ENCODE peak calls at places on chromosomes 6 and 20, in ten cellular contexts. Y, M, I, C, L, K, F, V, Q and E are unnamed samples.

GRCh38 chr6:148835920-148836441 is 89.2 kb downstream of the UST start:
- DNase-seq in Q (peak), V (no peak), L (no peak), C (peak), I (no peak), K (no peak), F (peak), Y (no peak), M (no peak), E (peak)

GRCh38 chr6:151036869-151037680 is 171.6 kb downstream of the MTHFD1L start:
- DNase-seq in I (no peak), C (peak), Y (no peak), Q (no peak), F (peak), L (no peak), K (no peak), M (no peak), V (no peak), E (peak)

GRCh38 chr6:88499845-88500699 is 333.9 kb upstream of the CNR1 start:
- DNase-seq in K (no peak), L (no peak), Q (peak), V (no peak), M (no peak), F (no peak), Y (no peak), I (no peak), C (no peak), E (no peak)

GRCh38 chr6:85498596-85499258 is 48.8 kb downstream of the NT5E start:
- DNase-seq in Y (no peak), C (peak), M (no peak), V (no peak), F (peak), Q (no peak), I (peak), K (no peak), L (no peak), E (peak)

GRCh38 chr6:140380371-140381218 is 1006.1 kb upstream of the CITED2 start:
- DNase-seq in M (no peak), V (no peak), Y (no peak), K (no peak), I (no peak), C (peak), L (no peak), Q (no peak), F (peak), E (peak)

GRCh38 chr6:4870821-4871494 is 94.8 kb downstream of the CDYL start:
- DNase-seq in L (no peak), C (peak), M (no peak), V (no peak), Y (no peak), Q (no peak), K (no peak), F (peak), I (no peak), E (no peak)

GRCh38 chr6:46963626-46964025 is 41.9 kb upstream of the ADGRF5 start:
- DNase-seq in F (peak), V (no peak), Y (no peak), K (no peak), C (no peak), L (no peak), M (no peak), Q (no peak), I (no peak), E (no peak)

GRCh38 chr6:113122060-113122459 is 735.1 kb upstream of the MARCKS start:
- DNase-seq in Q (no peak), K (no peak), I (no peak), C (peak), Y (no peak), L (no peak), F (peak), V (no peak), M (no peak), E (peak)

GRCh38 chr6:35240838-35241801 is 18.4 kb upstream of the ZNF76 start:
- DNase-seq in C (peak), L (peak), V (peak), I (peak), Y (peak), Q (peak), F (peak), K (peak), M (peak), E (peak)

GRCh38 chr6:107491791-107492674 is 2.1 kb downstream of the SOBP start:
- DNase-seq in M (no peak), V (no peak), F (peak), Q (no peak), Y (peak), I (no peak), L (no peak), C (peak), K (no peak), E (no peak)

GRCh38 chr6:107496041-107496440 is 6.1 kb downstream of the SOBP start:
- DNase-seq in C (no peak), L (no peak), V (no peak), M (no peak), I (no peak), F (no peak), Q (no peak), K (no peak), Y (no peak), E (no peak)

GRCh38 chr6:107495196-107495643 is 5.3 kb downstream of the SOBP start:
- DNase-seq in V (no peak), C (peak), K (no peak), F (peak), I (peak), L (no peak), Q (no peak), Y (no peak), M (no peak), E (no peak)

GRCh38 chr6:107491059-107491609 is 1.2 kb downstream of the SOBP start:
- DNase-seq in V (peak), F (peak), Y (peak), L (no peak), C (peak), Q (peak), M (peak), K (peak), I (peak), E (peak)

GRCh38 chr6:107493158-107494057 is 3.5 kb downstream of the SOBP start:
- DNase-seq in V (no peak), C (peak), L (no peak), I (peak), M (no peak), Q (no peak), F (peak), K (no peak), Y (no peak), E (no peak)
- H3K4me3 ChIP-seq in V (no peak), C (peak), L (peak), I (no peak), M (peak), Q (no peak), F (peak), K (no peak), Y (no peak), E (no peak)

GRCh38 chr6:29679962-29680361 is 990 bp downstream of the ZFP57 start:
- DNase-seq in F (no peak), Q (no peak), M (no peak), K (no peak), Y (no peak), I (no peak), L (no peak), C (no peak), V (no peak), E (peak)

GRCh38 chr6:29681811-29682210 is 859 bp upstream of the ZFP57 start:
- DNase-seq in Y (no peak), M (no peak), V (no peak), Q (no peak), F (no peak), I (no peak), L (no peak), C (no peak), K (no peak), E (no peak)

GRCh38 chr6:29680416-29680815 is 536 bp downstream of the ZFP57 start:
- DNase-seq in M (no peak), L (no peak), I (no peak), V (no peak), Y (no peak), F (no peak), C (no peak), Q (no peak), K (no peak), E (no peak)

GRCh38 chr6:29680904-29681303 is at the start of gene ZFP57:
- DNase-seq in Q (no peak), K (no peak), M (no peak), C (no peak), V (no peak), F (no peak), Y (no peak), L (no peak), I (no peak), E (no peak)

DNA sequence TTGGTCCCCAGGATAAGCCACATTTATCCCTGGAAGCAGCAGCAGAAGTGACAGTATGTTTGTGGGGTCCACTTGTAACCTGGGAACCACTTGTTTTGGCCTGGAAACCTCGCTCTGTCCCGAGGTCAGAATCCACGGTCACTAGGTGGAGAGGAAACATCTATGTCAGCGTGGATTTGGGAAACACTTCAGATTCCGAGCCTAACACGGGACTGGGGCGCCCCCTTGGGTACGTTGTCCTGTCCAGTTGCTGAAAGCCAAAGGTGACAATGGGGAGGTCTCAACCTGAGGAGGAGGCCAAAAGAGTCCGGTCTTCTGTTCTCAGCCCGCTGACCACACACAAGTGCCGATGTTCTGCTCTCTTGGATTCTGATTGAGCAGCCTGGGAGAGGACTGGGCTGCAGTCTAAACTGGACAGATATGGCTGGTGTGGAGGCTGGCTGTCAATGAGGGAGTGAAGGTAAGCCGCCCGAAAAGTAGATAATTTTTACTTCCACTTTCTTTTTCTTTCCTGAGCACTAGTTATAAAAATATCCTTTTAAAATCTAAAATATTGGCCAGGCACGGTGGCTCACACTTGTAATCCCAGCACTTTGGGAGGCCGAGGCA is 4.9 kb upstream of the ZFP57 start:
- DNase-seq in V (no peak), Y (no peak), Q (no peak), F (no peak), I (no peak), C (no peak), L (no peak), K (no peak), M (no peak), E (peak)
- TF ChIP-seq CTCF in V (no peak), Y (no peak), Q (no peak), F (peak), I (no peak), C (no peak), L (no peak), K (no peak), M (no peak), E (no peak)

DNA sequence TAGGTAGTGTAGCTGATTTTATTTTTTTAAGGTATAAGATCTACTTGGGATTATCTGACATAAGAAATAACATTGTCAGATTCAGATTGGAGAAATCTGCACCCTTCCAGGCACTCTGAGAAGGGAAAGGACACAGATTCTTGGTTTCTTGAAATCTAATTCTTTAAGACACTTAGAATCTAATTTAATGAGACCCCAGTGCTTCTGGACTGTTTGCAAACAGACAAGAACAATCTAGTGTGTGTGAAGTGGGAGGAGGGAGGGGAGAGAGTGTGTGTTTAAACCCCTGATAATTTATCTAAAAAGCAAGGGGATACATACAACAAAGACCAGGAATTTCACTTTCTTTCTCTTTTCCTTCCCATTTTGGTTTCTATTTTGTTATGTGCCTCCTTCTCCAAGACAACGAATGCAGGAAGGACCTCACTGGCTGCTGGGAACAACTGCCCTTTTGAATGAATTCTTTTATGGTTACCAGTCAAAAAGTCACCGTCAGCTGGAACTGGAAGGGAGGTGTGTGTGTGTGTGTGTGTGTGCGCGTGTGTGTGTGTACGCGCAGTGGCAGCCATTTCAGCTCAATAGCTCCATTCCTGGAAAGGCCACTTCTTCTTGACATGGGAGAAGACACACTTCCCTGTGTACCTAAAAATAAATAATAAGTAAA is 129.4 kb downstream of the BCAS1 start:
- DNase-seq in K (no peak), Q (no peak), I (no peak), F (peak), M (no peak), V (peak), Y (no peak), L (no peak), C (peak), E (peak)
- H3K4me3 ChIP-seq in K (no peak), Q (peak), I (no peak), F (no peak), M (no peak), V (no peak), Y (no peak), L (peak), C (peak), E (no peak)

DNA sequence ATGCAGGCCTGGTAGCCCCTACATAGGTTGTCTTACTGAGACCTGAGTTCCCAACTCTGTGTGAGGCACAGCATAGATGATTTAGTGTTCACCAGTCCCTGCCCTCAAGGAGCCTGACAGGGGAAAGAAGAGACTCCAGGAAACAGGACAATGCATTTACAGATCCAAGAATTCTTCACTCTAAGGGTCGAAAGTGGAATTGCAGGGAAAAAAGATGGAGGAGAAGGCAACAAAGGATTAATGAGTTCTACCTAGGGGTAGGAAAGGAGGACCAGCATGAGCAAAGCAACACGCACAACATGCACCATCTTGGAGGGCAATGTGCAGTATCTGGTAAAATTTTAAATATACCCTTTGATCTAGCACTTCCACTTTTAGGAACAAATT is 5.9 kb downstream of the SPAG4 start:
- DNase-seq in I (no peak), C (no peak), F (no peak), Y (no peak), V (no peak), K (no peak), L (no peak), Q (no peak), M (no peak), E (no peak)
- TF ChIP-seq CTCF in I (no peak), C (no peak), F (no peak), Y (no peak), V (no peak), K (no peak), L (no peak), Q (no peak), M (no peak), E (no peak)

GRCh38 chr6:119283979-119284545 is 65.5 kb downstream of the MAN1A1 start:
- DNase-seq in Y (no peak), Q (no peak), F (no peak), M (no peak), L (no peak), K (no peak), C (no peak), I (no peak), V (no peak), E (no peak)

GRCh38 chr6:119280080-119280479 is 69.5 kb downstream of the MAN1A1 start:
- DNase-seq in I (no peak), K (no peak), Q (no peak), M (no peak), Y (no peak), L (no peak), C (no peak), V (no peak), F (no peak), E (no peak)

GRCh38 chr6:119283214-119283613 is 66.3 kb downstream of the MAN1A1 start:
- DNase-seq in M (no peak), I (no peak), Y (no peak), L (no peak), F (peak), V (no peak), Q (no peak), K (no peak), C (peak), E (no peak)

GRCh38 chr6:119278625-119279024 is 70.9 kb downstream of the MAN1A1 start:
- DNase-seq in Y (no peak), V (no peak), Q (no peak), F (no peak), K (no peak), C (no peak), I (no peak), L (no peak), M (no peak), E (no peak)

GRCh38 chr6:119280586-119281163 is 68.9 kb downstream of the MAN1A1 start:
- DNase-seq in F (peak), M (no peak), K (no peak), I (no peak), Y (no peak), L (no peak), Q (no peak), C (no peak), V (no peak), E (no peak)
- H3K4me3 ChIP-seq in F (no peak), M (no peak), K (no peak), I (no peak), Y (no peak), L (no peak), Q (no peak), C (no peak), V (no peak), E (no peak)

GRCh38 chr20:50666709-50667310 is 24.5 kb downstream of the RIPOR3 start:
- DNase-seq in L (no peak), K (no peak), C (no peak), Q (no peak), M (no peak), V (no peak), Y (no peak), I (no peak), F (no peak), E (no peak)

GRCh38 chr20:50664248-50664647 is 27.1 kb downstream of the RIPOR3 start:
- DNase-seq in I (no peak), L (no peak), V (no peak), C (no peak), Y (no peak), M (no peak), K (no peak), Q (no peak), F (no peak), E (no peak)

GRCh38 chr20:50658804-50659380 is 32.5 kb downstream of the RIPOR3 start:
- DNase-seq in C (no peak), L (no peak), K (no peak), Y (no peak), M (no peak), I (no peak), V (no peak), Q (no peak), F (no peak), E (peak)

GRCh38 chr20:50659975-50660670 is 31.2 kb downstream of the RIPOR3 start:
- DNase-seq in I (no peak), C (no peak), Q (no peak), Y (no peak), L (no peak), F (no peak), V (no peak), M (no peak), K (no peak), E (no peak)

GRCh38 chr20:50663095-50663821 is 28.1 kb downstream of the RIPOR3 start:
- DNase-seq in F (no peak), C (no peak), M (no peak), V (no peak), Q (no peak), Y (peak), L (no peak), I (no peak), K (no peak), E (peak)
- TF ChIP-seq CTCF in F (no peak), C (no peak), M (peak), V (no peak), Q (peak), Y (no peak), L (no peak), I (no peak), K (peak), E (peak)

DNA sequence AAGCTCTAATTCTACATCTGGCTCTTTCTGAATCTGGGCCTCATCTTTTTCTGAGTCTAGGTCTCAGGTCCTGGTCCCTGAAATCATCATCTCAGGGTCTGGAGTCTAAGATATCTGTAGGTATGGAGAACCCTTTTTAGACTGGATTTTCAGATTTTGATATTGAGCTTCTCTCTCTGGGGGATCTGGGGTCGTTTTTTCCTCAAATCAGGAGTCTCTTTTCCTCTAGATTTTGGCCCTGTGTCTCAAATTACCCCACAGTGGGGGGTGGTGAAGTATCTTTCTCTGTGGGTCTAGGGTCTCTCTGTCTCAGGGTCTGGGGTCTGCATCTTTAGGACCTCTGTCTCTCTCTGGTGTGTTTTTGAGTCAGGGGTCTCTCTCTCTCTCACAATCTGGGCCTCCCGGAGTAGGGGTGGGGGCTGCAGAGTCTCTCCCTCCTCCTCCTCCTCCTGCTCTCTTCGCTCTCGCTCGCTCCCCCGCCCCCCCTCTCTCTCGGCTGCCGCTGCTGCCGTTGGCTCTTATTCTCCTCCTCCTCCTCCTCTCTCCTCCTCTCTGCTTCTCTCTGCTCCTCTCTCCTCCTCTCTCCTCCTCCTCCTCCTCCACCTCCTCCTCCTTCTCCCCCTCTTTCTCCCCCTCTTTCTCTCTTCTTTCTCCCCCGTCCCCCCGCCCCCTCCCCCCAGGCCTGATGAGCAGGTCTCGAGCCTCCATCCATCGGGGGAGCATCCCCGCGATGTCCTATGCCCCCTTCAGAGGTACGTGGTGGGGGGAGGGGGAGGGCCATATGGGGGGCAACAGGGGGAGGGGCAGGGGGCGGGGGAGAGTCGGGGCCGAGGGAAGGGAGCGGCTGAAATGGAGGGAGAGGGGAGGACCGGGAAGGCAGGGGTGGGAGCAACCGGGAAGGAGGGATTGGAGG is at the start of gene SYNGAP1:
- DNase-seq in K (no peak), C (peak), I (no peak), Q (no peak), F (peak), M (no peak), V (peak), L (no peak), Y (no peak), E (no peak)
- H3K4me3 ChIP-seq in K (peak), C (peak), I (peak), Q (no peak), F (peak), M (peak), V (no peak), L (peak), Y (peak), E (peak)